ENCODE peak calls at places on chromosomes 12 and 14, in five cellular contexts. F is lower lobe of right lung; B is ACHN; P is A549; Q is stimulated activated CD4-positive, alpha-beta T cell treated with anti-CD3 and anti-CD28 coated beads, TNF-alpha, amount 100 ng/mL, for 4 hours. U is an unnamed sample.

GRCh38 chr12:67633708-67634107 is 14.8 kb upstream of the DYRK2 start:
- DNase-seq in Q (no peak), F (peak), P (no peak), B (no peak), U (no peak)

GRCh38 chr12:98440165-98440581 is 75.2 kb upstream of the TMPO start:
- DNase-seq in B (no peak), F (peak), P (no peak), Q (no peak), U (no peak)

GRCh38 chr14:89417111-89417468 is at the start of gene FOXN3:
- DNase-seq in Q (peak), P (peak), B (peak), F (peak), U (peak)

GRCh38 chr14:104752338-104752734 is 611 bp upstream of the SIVA1 start:
- DNase-seq in P (peak), Q (no peak), B (no peak), F (no peak), U (no peak)

GRCh38 chr12:39369756-39370155 is 73.2 kb downstream of the KIF21A start:
- DNase-seq in P (no peak), Q (no peak), B (no peak), F (no peak), U (no peak)

GRCh38 chr12:2613674-2614073 is 181.1 kb upstream of the FKBP4 start:
- DNase-seq in P (peak), F (no peak), Q (no peak), B (peak), U (peak)

GRCh38 chr14:68740798-68741480 is 51.9 kb downstream of the ZFP36L1 start:
- DNase-seq in F (no peak), P (no peak), Q (no peak), B (no peak), U (no peak)

GRCh38 chr12:116502141-116502725 is 56.9 kb upstream of the MAP1LC3B2 start:
- DNase-seq in P (no peak), Q (no peak), B (no peak), F (no peak), U (no peak)

GRCh38 chr14:75711134-75711795 is 50.2 kb downstream of the TTLL5 start:
- DNase-seq in B (peak), P (peak), Q (no peak), F (no peak), U (no peak)

GRCh38 chr12:29794869-29795268 is 11.1 kb upstream of the TMTC1 start:
- DNase-seq in F (no peak), P (no peak), B (no peak), Q (no peak), U (no peak)

GRCh38 chr14:21852061-21852664 is 178.5 kb upstream of the OR4E1 start:
- DNase-seq in B (peak), P (no peak), Q (peak), F (no peak), U (no peak)

GRCh38 chr14:34023824-34024767 is 73.2 kb upstream of the EGLN3 start:
- DNase-seq in F (no peak), P (no peak), B (no peak), Q (no peak), U (no peak)

GRCh38 chr14:90061849-90062794 is at the start of gene KCNK13:
- DNase-seq in P (no peak), F (peak), B (no peak), Q (no peak), U (no peak)

U was measured in aorta.